ENCODE peak calls at places on chromosomes 3 and 15, in seven cellular contexts. X is A172, D is NCI-H187, P is NCI-H2171 treated with DMSO at 0.1 percent for 48 hours, F is hypothalamus, V is T-cell, S is DMS153. J is an unnamed sample.

GRCh38 chr3:14725564-14726420 is 50.9 kb downstream of the C3orf20 start:
- DNase-seq in X (no peak), P (no peak), S (no peak), V (no peak), D (no peak), F (no peak), J (no peak)

GRCh38 chr3:72011495-72011894 is 226.5 kb upstream of the PROK2 start:
- DNase-seq in P (no peak), X (no peak), V (no peak), S (no peak), F (no peak), D (no peak), J (no peak)

GRCh38 chr3:152280539-152280938 is 11.8 kb downstream of the MBNL1 start:
- DNase-seq in S (no peak), V (no peak), P (no peak), F (no peak), X (no peak), D (no peak), J (no peak)

GRCh38 chr15:90545095-90545494 is 15.4 kb downstream of the CRTC3 start:
- DNase-seq in S (no peak), F (no peak), D (no peak), X (no peak), V (no peak), P (no peak), J (no peak)

GRCh38 chr3:50226888-50227389 is 9.1 kb upstream of the GNAI2 start:
- DNase-seq in X (no peak), D (peak), P (peak), F (peak), V (peak), S (no peak), J (peak)

GRCh38 chr15:52095597-52096262 is 16.8 kb downstream of the BCL2L10 start:
- DNase-seq in D (no peak), X (peak), P (no peak), S (no peak), V (no peak), F (no peak), J (no peak)

GRCh38 chr3:171125010-171125409 is 98.5 kb upstream of the SLC2A2 start:
- DNase-seq in D (no peak), F (no peak), P (no peak), V (no peak), X (no peak), S (no peak), J (no peak)

GRCh38 chr3:47746264-47746663 is 35.4 kb downstream of the SMARCC1 start:
- DNase-seq in D (no peak), F (no peak), S (no peak), X (no peak), P (no peak), V (no peak), J (no peak)

GRCh38 chr3:142272200-142272891 is 47.0 kb upstream of the GK5 start:
- DNase-seq in V (no peak), F (no peak), X (peak), P (no peak), S (no peak), D (no peak), J (peak)

GRCh38 chr3:181564222-181564621 is 147.5 kb upstream of the SOX2 start:
- DNase-seq in P (no peak), D (no peak), V (no peak), S (no peak), X (no peak), F (no peak), J (no peak)

GRCh38 chr3:56928379-56929068 is 126.8 kb upstream of the ARHGEF3 start:
- DNase-seq in D (no peak), P (no peak), S (no peak), V (peak), X (peak), F (no peak), J (no peak)

GRCh38 chr3:4754180-4755086 is 224.8 kb upstream of the BHLHE40 start:
- DNase-seq in F (no peak), S (no peak), P (no peak), V (no peak), X (no peak), D (no peak), J (no peak)

GRCh38 chr15:25053000-25053815 is 98.4 kb downstream of the SNRPN start:
- DNase-seq in V (no peak), D (no peak), S (no peak), X (no peak), P (no peak), F (no peak), J (no peak)

GRCh38 chr3:47163023-47163989 is 607 bp downstream of the SETD2 start:
- DNase-seq in P (peak), D (peak), V (peak), X (peak), F (peak), S (no peak), J (peak)

GRCh38 chr3:114453296-114453888 is 159.6 kb downstream of the TIGIT start:
- DNase-seq in S (no peak), V (no peak), F (no peak), P (peak), D (no peak), X (no peak), J (no peak)

GRCh38 chr3:8622873-8623725 is 21.5 kb downstream of the SSUH2 start:
- DNase-seq in F (peak), X (peak), V (peak), D (no peak), P (peak), S (no peak), J (peak)

GRCh38 chr15:89912145-89912673 is 543 bp downstream of the ARPIN start:
- DNase-seq in P (no peak), F (peak), S (no peak), V (no peak), X (no peak), D (no peak), J (no peak)

GRCh38 chr15:84638103-84638502 is 16.0 kb downstream of the WDR73 start:
- DNase-seq in X (peak), S (no peak), P (peak), V (no peak), D (no peak), F (no peak), J (peak)

GRCh38 chr3:177196473-177197040 is 725 bp downstream of the TBL1XR1 start:
- DNase-seq in F (peak), X (peak), S (no peak), V (peak), D (no peak), P (peak), J (peak)

GRCh38 chr3:37999836-38000235 is 9.2 kb downstream of the VILL start:
- DNase-seq in F (no peak), V (no peak), X (no peak), S (no peak), D (no peak), P (no peak), J (no peak)

GRCh38 chr3:189862385-189863023 is 231.3 kb downstream of the TP63 start:
- DNase-seq in V (no peak), P (no peak), X (no peak), F (no peak), S (no peak), D (no peak), J (no peak)

GRCh38 chr3:36843065-36844051 is 79.0 kb upstream of the DCLK3 start:
- DNase-seq in P (peak), V (peak), X (peak), F (peak), S (no peak), D (peak), J (no peak)

GRCh38 chr3:18122264-18122663 is 302.9 kb downstream of the SATB1 start:
- DNase-seq in P (no peak), X (no peak), V (no peak), D (no peak), F (no peak), S (no peak), J (no peak)

GRCh38 chr15:34331809-34332208 is 5.8 kb downstream of the SLC12A6 start:
- DNase-seq in F (no peak), D (no peak), S (no peak), X (no peak), V (no peak), P (no peak), J (no peak)

GRCh38 chr3:194112120-194113106 is 23.5 kb upstream of the HES1 start:
- DNase-seq in P (peak), F (no peak), D (no peak), S (peak), X (no peak), V (no peak), J (no peak)

GRCh38 chr3:131491775-131492174 is 11.0 kb downstream of the MRPL3 start:
- DNase-seq in X (no peak), P (no peak), S (no peak), V (no peak), F (no peak), D (no peak), J (no peak)

GRCh38 chr3:65877160-65877559 is 161.6 kb downstream of the MAGI1 start:
- DNase-seq in S (no peak), V (no peak), P (no peak), X (no peak), D (no peak), F (no peak), J (no peak)

GRCh38 chr15:100166313-100166712 is 175.5 kb downstream of the ADAMTS17 start:
- DNase-seq in V (no peak), F (no peak), S (no peak), D (no peak), P (no peak), X (no peak), J (no peak)

GRCh38 chr3:12799525-12800440 is 3.3 kb downstream of the CAND2 start:
- DNase-seq in F (no peak), D (no peak), P (no peak), V (no peak), X (no peak), S (no peak), J (no peak)

J was measured in midbrain.